ENCODE peak calls at places on chromosomes 13 and 19, in six cellular contexts. K, G, S, F, H and I are unnamed samples.
A peak's percentile ranks its signal among the peaks of the same experiment; 100 is the strongest.

GRCh38 chr13:30371649-30372265 is 50.5 kb upstream of the UBE2L5 start:
- DNase-seq in K (no peak), G (peak; percentile 96), S (no peak), F (no peak), H (peak; percentile 82), I (no peak)

GRCh38 chr13:110300090-110300815 is 6.7 kb downstream of the COL4A1 start:
- DNase-seq in K (no peak), G (no peak), S (no peak), F (no peak), H (peak; percentile 69), I (no peak)

GRCh38 chr13:33910267-33910666 is 92.3 kb downstream of the RFC3 start:
- DNase-seq in K (no peak), G (no peak), S (no peak), F (no peak), H (no peak), I (no peak)

GRCh38 chr19:54069482-54069881 is 5.8 kb upstream of the VSTM1 start:
- DNase-seq in K (no peak), G (no peak), S (no peak), F (no peak), H (no peak), I (no peak)

GRCh38 chr19:41584260-41584810 is 8.4 kb downstream of the CEACAM21 start:
- DNase-seq in K (no peak), G (no peak), S (no peak), F (no peak), H (no peak), I (no peak)

GRCh38 chr19:11251217-11251616 is 11.1 kb downstream of the DOCK6 start:
- DNase-seq in K (no peak), G (no peak), S (no peak), F (no peak), H (no peak), I (no peak)

GRCh38 chr19:11261902-11262839 is at the start of gene DOCK6:
- DNase-seq in K (peak; percentile 71), G (no peak), S (peak; percentile 58), F (peak; percentile 49), H (no peak), I (no peak)

GRCh38 chr19:10565567-10566407 is at the start of gene KRI1:
- DNase-seq in K (peak; percentile 98), G (peak; percentile 100), S (peak; percentile 99), F (peak; percentile 98), H (peak; percentile 95), I (peak; percentile 99)

GRCh38 chr19:3007975-3008374 is 21.1 kb downstream of the TLE2 start:
- DNase-seq in K (no peak), G (no peak), S (no peak), F (no peak), H (no peak), I (no peak)

GRCh38 chr19:44557933-44558332 is 28.5 kb upstream of the CEACAM20 start:
- DNase-seq in K (no peak), G (no peak), S (no peak), F (no peak), H (no peak), I (no peak)

GRCh38 chr13:32323912-32324311 is 8.6 kb downstream of the BRCA2 start:
- DNase-seq in K (no peak), G (no peak), S (no peak), F (no peak), H (peak; percentile 78), I (no peak)

GRCh38 chr19:48858984-48859710 is 9.3 kb downstream of the PLEKHA4 start:
- DNase-seq in K (peak; percentile 87), G (peak; percentile 51), S (peak; percentile 54), F (no peak), H (no peak), I (peak; percentile 79)

GRCh38 chr19:751501-752341 is 809 bp downstream of the MISP start:
- DNase-seq in K (no peak), G (no peak), S (no peak), F (no peak), H (peak; percentile 87), I (no peak)

GRCh38 chr13:27578121-27579030 is 42.0 kb downstream of the LNX2 start:
- DNase-seq in K (peak; percentile 22), G (no peak), S (no peak), F (no peak), H (peak; percentile 61), I (no peak)

GRCh38 chr19:43353606-43354304 is at the start of gene CD177:
- DNase-seq in K (peak; percentile 11), G (no peak), S (no peak), F (peak; percentile 13), H (no peak), I (no peak)

GRCh38 chr19:44176590-44176989 is 11.7 kb downstream of the ZNF226 start:
- DNase-seq in K (no peak), G (no peak), S (no peak), F (no peak), H (no peak), I (no peak)

GRCh38 chr13:74641586-74641985 is 507.4 kb upstream of the KLF12 start:
- DNase-seq in K (no peak), G (no peak), S (no peak), F (no peak), H (peak; percentile 74), I (no peak)

GRCh38 chr13:23289917-23290357 is 109.2 kb downstream of the SGCG start:
- DNase-seq in K (no peak), G (no peak), S (peak; percentile 29), F (no peak), H (peak; percentile 47), I (no peak)

GRCh38 chr13:60152904-60153303 is 10.8 kb downstream of the DIAPH3 start:
- DNase-seq in K (no peak), G (no peak), S (no peak), F (no peak), H (peak; percentile 19), I (no peak)

GRCh38 chr19:30148803-30149202 is 206.8 kb downstream of the URI1 start:
- DNase-seq in K (no peak), G (no peak), S (no peak), F (no peak), H (no peak), I (no peak)

GRCh38 chr19:52823676-52824075 is 2.2 kb upstream of the ZNF28 start:
- DNase-seq in K (no peak), G (no peak), S (no peak), F (no peak), H (no peak), I (no peak)

GRCh38 chr13:31773538-31773937 is 34.2 kb downstream of the RXFP2 start:
- DNase-seq in K (no peak), G (no peak), S (no peak), F (no peak), H (peak; percentile 91), I (no peak)

DNA sequence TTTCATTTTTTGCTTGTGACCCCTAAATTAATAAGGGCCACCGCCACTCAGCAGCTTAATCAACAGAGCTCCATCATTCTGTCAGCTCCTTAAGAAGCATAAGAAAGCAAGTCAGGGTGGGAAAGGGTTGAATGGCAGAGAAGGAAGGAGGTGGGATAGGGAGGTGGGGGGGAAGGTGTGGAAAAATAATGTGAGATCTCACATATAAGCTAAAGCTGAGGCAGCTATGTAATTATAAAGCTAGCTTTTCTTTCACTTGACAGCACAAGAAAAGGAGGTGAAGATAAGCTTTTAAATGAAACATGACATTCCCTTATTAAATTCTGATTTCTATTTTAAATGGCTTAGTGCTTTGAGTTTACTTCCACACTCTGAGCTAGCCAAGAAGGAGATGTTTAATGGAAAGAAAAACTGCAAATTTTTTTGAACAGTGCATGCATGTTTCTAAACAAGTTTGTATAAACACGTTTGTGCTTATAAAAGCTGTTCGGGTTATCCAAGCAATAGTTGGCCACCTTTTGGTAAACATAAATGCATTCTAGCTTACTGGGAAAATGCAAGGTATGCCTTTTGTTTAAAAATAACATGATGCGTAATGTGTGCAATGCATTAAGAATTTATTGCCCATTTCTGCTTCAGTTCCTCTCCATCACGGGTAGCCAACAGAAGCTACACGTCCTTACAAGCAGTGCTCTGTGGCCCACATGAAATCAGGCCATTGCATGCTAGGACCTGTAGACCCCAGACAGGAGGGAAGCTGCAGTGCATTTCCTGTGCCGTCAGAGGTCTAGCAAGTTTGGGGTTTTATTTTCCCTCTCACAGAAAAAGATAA is 96.2 kb downstream of the LHFPL6 start:
- DNase-seq in K (peak; percentile 43), G (no peak), S (no peak), F (no peak), H (peak; percentile 72), I (no peak)
- TF ChIP-seq CTCF in K (no peak), G (no peak), S (no peak), F (no peak), H (no peak), I (no peak)

DNA sequence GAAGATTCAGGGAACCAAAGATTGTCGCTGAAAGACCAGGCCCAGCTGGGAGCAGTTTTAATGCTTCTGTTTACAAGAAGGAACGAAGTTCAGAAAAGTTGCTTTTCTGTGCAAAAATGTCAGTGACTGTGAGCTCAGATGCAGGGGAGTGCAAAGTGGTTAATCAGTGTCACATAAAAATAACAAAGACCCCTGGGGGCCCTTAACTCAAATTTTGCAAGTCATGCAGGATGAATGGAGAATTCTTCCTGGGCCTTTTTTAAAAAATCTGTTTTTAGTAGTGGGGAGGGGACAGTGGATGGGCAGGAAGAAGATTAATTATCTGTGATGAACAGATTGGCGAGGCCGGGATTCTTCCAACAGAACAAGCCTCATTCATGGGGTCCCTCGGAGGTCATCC is 167.2 kb downstream of the UQCRFS1 start:
- DNase-seq in K (no peak), G (no peak), S (no peak), F (no peak), H (no peak), I (no peak)
- H3K27ac ChIP-seq in K (no peak overlapping the region), G (no peak overlapping the region), S (no peak overlapping the region), F (no peak overlapping the region), H (no peak overlapping the region), I (no peak overlapping the region)

GRCh38 chr19:47357788-47358680 is 8.9 kb downstream of the DHX34 start:
- DNase-seq in K (peak; percentile 79), G (peak; percentile 25), S (no peak), F (no peak), H (no peak), I (no peak)
- TF ChIP-seq CTCF in K (peak; percentile 49), G (peak; percentile 48), S (no peak), F (peak; percentile 15), H (no peak), I (no peak)

GRCh38 chr13:73038064-73038463 is 20.7 kb upstream of the KLF5 start:
- DNase-seq in K (peak; percentile 16), G (no peak), S (no peak), F (no peak), H (no peak), I (no peak)

GRCh38 chr13:73040968-73041580 is 17.7 kb upstream of the KLF5 start:
- DNase-seq in K (no peak), G (no peak), S (no peak), F (no peak), H (no peak), I (no peak)

GRCh38 chr13:73036566-73036965 is 22.2 kb upstream of the KLF5 start:
- DNase-seq in K (no peak), G (no peak), S (no peak), F (no peak), H (no peak), I (no peak)

GRCh38 chr13:73040479-73040878 is 18.3 kb upstream of the KLF5 start:
- DNase-seq in K (no peak), G (no peak), S (no peak), F (no peak), H (no peak), I (no peak)

GRCh38 chr13:73039201-73040108 is 19.4 kb upstream of the KLF5 start:
- DNase-seq in K (peak; percentile 19), G (no peak), S (no peak), F (no peak), H (no peak), I (no peak)
- H3K27ac ChIP-seq in K (no peak overlapping the region), G (no peak overlapping the region), S (no peak overlapping the region), F (no peak overlapping the region), H (no peak overlapping the region), I (no peak overlapping the region)